ENCODE peak calls at places on chromosomes 6 and 20, in five cellular contexts. P is thoracic aorta, Y is breast epithelium, T is cardiac fibroblast, V is glutamatergic neuron. A is an unnamed sample.

GRCh38 chr6:5752282-5752681 is 254.4 kb downstream of the NRN1 start:
- DNase-seq in P (no peak), T (peak; percentile 77), Y (no peak), V (no peak), A (no peak)

GRCh38 chr20:23244207-23244915 is 106.2 kb upstream of the NXT1 start:
- DNase-seq in V (no peak), P (no peak), T (peak; percentile 46), Y (no peak), A (no peak)

GRCh38 chr6:163825033-163825432 is 410.5 kb downstream of the QKI start:
- DNase-seq in V (no peak), T (no peak), Y (no peak), P (no peak), A (no peak)

GRCh38 chr20:53349730-53350129 is 243.9 kb downstream of the ZNF217 start:
- DNase-seq in P (no peak), V (no peak), T (no peak), Y (no peak), A (no peak)

GRCh38 chr6:15264412-15264811 is 18.5 kb downstream of the JARID2 start:
- DNase-seq in P (no peak), Y (no peak), V (no peak), T (no peak), A (no peak)

GRCh38 chr20:34894723-34895122 is 18.3 kb downstream of the ACSS2 start:
- DNase-seq in Y (no peak), P (no peak), T (no peak), V (no peak), A (no peak)

GRCh38 chr6:93858213-93858612 is 438.9 kb upstream of the EPHA7 start:
- DNase-seq in V (no peak), P (no peak), Y (no peak), T (no peak), A (no peak)

GRCh38 chr20:50041238-50041915 is 58.6 kb downstream of the SNAI1 start:
- DNase-seq in V (no peak), P (no peak), T (no peak), Y (no peak), A (no peak)

GRCh38 chr20:56636701-56637100 is 7.6 kb downstream of the TFAP2C start:
- DNase-seq in P (no peak), Y (no peak), V (no peak), T (no peak), A (no peak)

GRCh38 chr6:5626727-5627426 is 365.6 kb downstream of the FARS2 start:
- DNase-seq in V (no peak), Y (no peak), P (no peak), T (no peak), A (no peak)

DNA sequence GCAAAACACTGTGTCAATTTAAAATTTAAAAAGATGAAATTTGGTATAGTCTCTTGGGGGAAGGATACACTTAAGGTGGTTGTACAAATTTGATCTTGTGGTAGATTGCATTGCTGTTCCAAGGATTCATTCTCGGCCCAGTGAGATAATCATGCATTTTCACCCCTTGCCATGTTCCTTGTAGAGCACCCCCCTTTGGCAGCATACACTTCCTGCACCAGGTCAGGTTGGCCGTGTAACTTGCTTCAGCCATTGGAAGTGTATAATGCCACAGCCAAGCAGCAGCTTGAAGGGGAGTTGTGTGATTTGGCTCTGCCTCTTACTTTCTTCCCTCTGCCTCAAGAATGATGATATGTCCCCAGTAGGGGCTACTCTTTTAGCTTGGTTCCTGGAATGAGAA is 21.9 kb downstream of the CCN2 start:
- DNase-seq in P (no peak), Y (no peak), T (no peak), V (no peak), A (no peak)
- TF ChIP-seq CTCF in P (no peak), Y (no peak), T (no peak), V (no peak), A (no peak)

DNA sequence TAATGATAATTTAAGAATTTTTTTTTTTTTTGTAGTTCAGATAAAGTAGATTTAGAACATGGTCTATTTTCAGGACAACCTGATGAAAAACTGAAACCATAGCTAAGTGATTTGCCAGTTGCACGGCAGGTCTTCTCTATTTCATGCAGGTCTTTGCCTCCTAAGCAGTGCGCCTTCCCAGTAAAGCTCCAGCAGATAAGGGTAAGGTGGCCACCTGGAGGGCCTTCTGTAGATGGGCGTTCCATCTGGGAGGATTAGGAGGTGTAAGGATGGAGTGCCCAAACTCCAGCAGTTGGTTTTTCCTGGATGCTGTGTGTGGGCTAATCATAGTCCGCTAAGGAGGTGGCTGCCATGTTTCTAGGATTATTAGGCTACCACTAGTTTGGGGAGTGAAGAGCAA is 107.1 kb downstream of the ARID1B start:
- DNase-seq in Y (no peak), P (no peak), T (no peak), V (no peak), A (no peak)
- TF ChIP-seq CTCF in Y (no peak), P (no peak), T (no peak), V (no peak), A (no peak)

DNA sequence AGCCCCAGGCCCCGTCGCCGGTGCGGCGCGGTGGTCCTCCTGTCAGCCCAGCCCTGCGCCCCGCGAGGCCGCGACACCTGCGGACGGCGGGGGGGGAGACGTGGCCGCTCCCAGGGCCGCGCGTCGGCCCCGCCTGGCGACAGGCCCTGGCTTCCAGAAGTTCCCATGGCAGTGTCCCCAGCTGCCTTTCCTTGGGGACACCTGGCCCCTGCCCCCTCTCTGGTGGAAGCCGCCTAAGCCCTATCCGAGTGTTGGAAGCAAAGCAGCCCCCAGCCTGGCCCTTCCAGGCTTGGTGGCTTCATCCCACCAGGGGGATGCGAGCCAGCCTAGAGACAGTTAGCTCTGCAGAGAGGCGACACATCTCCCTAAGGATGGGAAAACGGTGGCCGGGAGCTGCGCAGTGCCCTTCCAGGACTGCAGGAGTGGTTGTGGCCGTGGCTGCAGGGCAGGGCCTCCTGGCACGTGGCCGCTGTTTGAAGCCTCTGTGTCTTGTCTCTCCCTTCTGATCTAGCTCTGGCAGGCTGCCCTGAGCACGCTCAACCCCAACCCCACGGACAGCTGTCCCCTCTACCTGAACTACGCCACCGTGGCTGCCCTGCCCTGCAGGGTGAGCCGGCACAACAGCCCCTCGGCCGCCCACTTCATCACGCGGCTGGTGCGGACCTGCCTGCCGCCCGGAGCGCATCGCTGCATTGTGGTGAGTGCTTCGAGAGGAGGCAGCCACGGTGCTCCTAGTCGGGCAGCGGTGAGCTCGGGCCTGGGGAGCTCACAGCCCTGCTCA is 816 bp downstream of the NPEPL1 start:
- DNase-seq in P (no peak), Y (no peak), V (no peak), T (no peak), A (no peak)
- TF ChIP-seq CTCF in P (no peak), Y (no peak), V (no peak), T (no peak), A (peak; percentile 9)

GRCh38 chr20:58086763-58087566 is 141.5 kb downstream of the ANKRD60 start:
- DNase-seq in P (no peak), Y (peak; percentile 11), V (peak; percentile 73), T (peak; percentile 56), A (peak; percentile 27)
- TF ChIP-seq CTCF in P (peak; percentile 93), Y (peak; percentile 83), V (peak; percentile 86), T (peak; percentile 87), A (peak; percentile 93)

DNA sequence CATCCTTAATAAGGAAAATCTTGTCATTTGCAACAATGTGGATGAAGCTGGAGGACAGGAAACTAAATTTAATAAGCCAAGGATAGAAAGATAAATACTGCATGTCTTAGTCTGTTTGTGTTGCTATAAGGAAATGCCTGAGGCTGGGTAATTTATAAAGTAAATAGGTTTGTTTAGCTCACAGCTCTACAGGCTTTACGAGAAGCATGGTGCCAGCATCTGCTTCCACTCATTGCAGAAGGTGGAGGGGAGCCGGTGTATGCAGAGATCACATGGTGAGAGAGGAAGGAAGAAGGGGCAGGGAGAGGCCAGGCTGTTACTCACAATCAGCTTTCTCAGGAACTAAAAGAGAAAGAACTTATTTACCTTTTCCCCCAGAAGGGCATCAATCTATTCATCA is 118.9 kb upstream of the SMLR1 start:
- DNase-seq in Y (no peak), V (no peak), P (no peak), T (no peak), A (no peak)
- TF ChIP-seq CTCF in Y (no peak), V (no peak), P (no peak), T (no peak), A (no peak)

DNA sequence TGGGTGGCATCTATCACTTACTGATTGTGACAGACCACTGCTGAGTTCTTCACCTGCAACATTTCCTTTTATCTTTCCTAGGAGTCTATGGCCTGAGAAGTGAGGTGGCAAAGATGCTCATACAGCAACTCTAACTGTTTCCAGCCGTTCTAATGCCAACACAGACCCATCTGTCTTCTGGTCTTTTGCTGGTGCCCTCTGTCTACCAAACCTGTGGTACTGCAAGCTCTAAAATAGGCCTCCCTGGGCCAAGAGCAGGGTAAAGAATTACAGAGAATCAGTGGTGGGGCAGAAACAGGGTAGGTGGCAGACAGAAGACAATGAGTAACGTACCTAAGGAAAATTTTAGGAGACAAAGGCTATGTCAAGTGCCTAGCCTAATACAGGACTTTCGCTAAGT is 611.0 kb upstream of the FLRT3 start:
- DNase-seq in Y (no peak), T (no peak), P (no peak), V (no peak), A (no peak)
- TF ChIP-seq CTCF in Y (no peak), T (no peak), P (no peak), V (no peak), A (no peak)

GRCh38 chr6:26087284-26088115 is at the start of gene HFE:
- DNase-seq in P (no peak), T (peak; percentile 70), Y (peak; percentile 41), V (no peak), A (peak; percentile 16)
- TF ChIP-seq CTCF in P (peak; percentile 24), T (no peak), Y (no peak), V (no peak), A (peak; percentile 26)

GRCh38 chr6:157281570-157281969 is 41.7 kb downstream of the TMEM242 start:
- DNase-seq in Y (no peak), T (no peak), P (no peak), V (no peak), A (no peak)
- TF ChIP-seq CTCF in Y (no peak), T (peak; percentile 32), P (peak; percentile 19), V (no peak), A (peak; percentile 34)

DNA sequence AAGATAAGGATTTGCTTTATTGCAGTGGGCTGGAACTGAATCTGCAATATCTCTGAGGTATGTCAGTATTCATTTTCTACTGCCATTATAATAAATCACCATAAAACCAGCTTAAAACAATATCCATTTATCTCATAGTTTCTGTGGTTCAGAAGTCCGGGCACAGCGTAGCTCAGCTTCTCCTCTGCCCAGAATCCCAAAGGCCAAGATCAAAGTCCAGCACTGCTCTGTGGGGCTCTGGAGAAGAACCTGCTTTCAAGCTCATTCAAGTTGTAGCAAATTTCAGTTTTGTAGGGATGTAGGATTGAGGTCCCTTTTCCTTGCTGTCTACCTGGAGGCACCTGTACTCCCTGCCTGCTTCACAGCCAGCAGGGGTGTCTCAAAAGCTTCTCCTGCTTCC is 339.9 kb upstream of the AGPAT4 start:
- DNase-seq in Y (no peak), P (no peak), V (no peak), T (no peak), A (no peak)
- TF ChIP-seq CTCF in Y (no peak), P (no peak), V (no peak), T (no peak), A (no peak)

A was measured in progenitor cell of endocrine pancreas.